ENCODE peak calls at places on chromosomes 12 and 14, in five cellular contexts. T, F, Y, A and N are unnamed samples.

GRCh38 chr12:13091831-13092230 is 11.6 kb downstream of the GSG1 start:
- DNase-seq in A (no peak), T (peak), F (no peak), Y (no peak), N (no peak)

GRCh38 chr12:52310622-52311281 is 10.4 kb downstream of the KRT83 start:
- DNase-seq in A (peak), T (no peak), Y (no peak), F (no peak), N (peak)

GRCh38 chr12:46832084-46832704 is 6.4 kb upstream of the SLC38A4 start:
- DNase-seq in F (no peak), A (no peak), T (no peak), Y (no peak), N (no peak)

GRCh38 chr14:76863724-76864407 is 37.7 kb downstream of the LRRC74A start:
- DNase-seq in T (no peak), F (peak), Y (no peak), A (peak), N (no peak)

GRCh38 chr12:27179399-27180214 is 64.5 kb upstream of the STK38L start:
- DNase-seq in T (peak), F (peak), A (peak), Y (peak), N (peak)

GRCh38 chr14:95098984-95099599 is 58.2 kb downstream of the DICER1 start:
- DNase-seq in F (no peak), A (peak), T (peak), Y (peak), N (peak)

GRCh38 chr12:115135800-115136211 is 451.8 kb upstream of the TBX3 start:
- DNase-seq in F (no peak), A (no peak), Y (peak), T (peak), N (peak)

GRCh38 chr12:23817345-23817744 is 132.1 kb downstream of the SOX5 start:
- DNase-seq in Y (no peak), A (no peak), T (no peak), F (no peak), N (no peak)

GRCh38 chr14:89621009-89621421 is 204.0 kb upstream of the FOXN3 start:
- DNase-seq in A (no peak), F (peak), Y (no peak), T (no peak), N (no peak)

GRCh38 chr14:24179961-24180726 is 8.3 kb downstream of the REC8 start:
- DNase-seq in F (no peak), Y (peak), A (peak), T (peak), N (peak)

GRCh38 chr14:36455241-36455627 is 64.8 kb downstream of the NKX2-1 start:
- DNase-seq in F (no peak), A (no peak), Y (no peak), T (no peak), N (no peak)

GRCh38 chr12:119679490-119679889 is 11.6 kb downstream of the PRKAB1 start:
- DNase-seq in T (no peak), A (no peak), Y (no peak), F (no peak), N (no peak)

GRCh38 chr12:12880537-12880936 is 10.8 kb upstream of the GPRC5A start:
- DNase-seq in T (no peak), A (no peak), Y (no peak), F (no peak), N (no peak)

GRCh38 chr12:112969547-112970306 is 8.6 kb upstream of the OAS2 start:
- DNase-seq in A (no peak), Y (no peak), F (no peak), T (no peak), N (no peak)

GRCh38 chr12:122843472-122843871 is 8.2 kb downstream of the HIP1R start:
- DNase-seq in T (no peak), Y (no peak), A (no peak), F (no peak), N (no peak)

GRCh38 chr14:32230695-32231280 is 27.7 kb upstream of the RNU6-8 start:
- DNase-seq in T (no peak), F (no peak), Y (peak), A (peak), N (peak)

GRCh38 chr12:20392339-20392738 is 24.0 kb downstream of the PDE3A start:
- DNase-seq in F (no peak), Y (no peak), A (no peak), T (no peak), N (no peak)

GRCh38 chr12:27521066-27521465 is 2.9 kb upstream of the PPFIBP1 start:
- DNase-seq in Y (peak), F (no peak), T (no peak), A (no peak), N (peak)

GRCh38 chr14:23622990-23623389 is 13.2 kb upstream of the DHRS2 start:
- DNase-seq in Y (no peak), T (no peak), F (no peak), A (no peak), N (no peak)

GRCh38 chr12:96227365-96228106 is 33.4 kb downstream of the ELK3 start:
- DNase-seq in A (no peak), Y (no peak), F (no peak), T (no peak), N (no peak)

GRCh38 chr14:68198713-68199464 is 379.3 kb downstream of the RAD51B start:
- DNase-seq in F (no peak), T (no peak), A (no peak), Y (no peak), N (no peak)

GRCh38 chr12:524167-524951 is 64.6 kb downstream of the B4GALNT3 start:
- DNase-seq in T (no peak), Y (no peak), A (no peak), F (no peak), N (no peak)

GRCh38 chr14:52351561-52352491 is 37.7 kb downstream of the PTGER2 start:
- DNase-seq in T (peak), F (no peak), Y (peak), A (no peak), N (peak)

GRCh38 chr12:70106347-70106746 is 136.9 kb upstream of the CNOT2 start:
- DNase-seq in Y (no peak), F (no peak), A (no peak), T (peak), N (no peak)

GRCh38 chr14:77674931-77675330 is 32.9 kb downstream of the ALKBH1 start:
- DNase-seq in F (no peak), T (peak), A (no peak), Y (no peak), N (no peak)

GRCh38 chr12:121579190-121579791 is 1.5 kb downstream of the KDM2B start:
- DNase-seq in F (peak), A (no peak), Y (no peak), T (peak), N (no peak)

GRCh38 chr14:20331048-20331613 is 1.9 kb downstream of the CCNB1IP1 start:
- DNase-seq in Y (no peak), T (no peak), A (no peak), F (no peak), N (no peak)

GRCh38 chr14:90054803-90055202 is 7.0 kb upstream of the KCNK13 start:
- DNase-seq in Y (no peak), F (no peak), A (no peak), T (no peak), N (no peak)

GRCh38 chr12:26100966-26101744 is 23.7 kb downstream of the BHLHE41 start:
- DNase-seq in T (peak), Y (no peak), A (peak), F (no peak), N (no peak)

GRCh38 chr14:43360239-43360638 is 1146.8 kb downstream of the FSCB start:
- DNase-seq in A (no peak), F (no peak), Y (no peak), T (no peak), N (no peak)

GRCh38 chr12:80068173-80068572 is 31.2 kb upstream of the OTOGL start:
- DNase-seq in A (no peak), T (no peak), Y (no peak), F (no peak), N (no peak)

GRCh38 chr14:22283000-22283399 is 306.0 kb downstream of the DAD1 start:
- DNase-seq in F (no peak), T (no peak), A (no peak), Y (no peak), N (no peak)

GRCh38 chr14:93775158-93775557 is 13.1 kb downstream of the PRIMA1 start:
- DNase-seq in A (no peak), Y (no peak), T (no peak), F (no peak), N (no peak)

GRCh38 chr14:92973265-92973797 is 50.4 kb downstream of the CHGA start:
- DNase-seq in Y (peak), F (no peak), T (peak), A (peak), N (peak)

GRCh38 chr12:98137278-98137677 is 378.1 kb upstream of the TMPO start:
- DNase-seq in A (no peak), Y (no peak), F (no peak), T (no peak), N (no peak)

GRCh38 chr14:67765192-67765834 is 51.1 kb downstream of the ZFYVE26 start:
- DNase-seq in F (no peak), Y (no peak), T (peak), A (peak), N (no peak)

GRCh38 chr12:6263931-6264330 is 46.6 kb upstream of the PLEKHG6 start:
- DNase-seq in T (no peak), A (no peak), F (no peak), Y (no peak), N (no peak)

GRCh38 chr14:77105118-77105517 is 7.1 kb downstream of the CIPC start:
- DNase-seq in F (no peak), T (no peak), A (no peak), Y (no peak), N (no peak)

GRCh38 chr12:29043069-29043468 is 106.0 kb upstream of the FAR2 start:
- DNase-seq in A (no peak), F (no peak), Y (peak), T (no peak), N (peak)

GRCh38 chr12:53754633-53755261 is 3.0 kb upstream of the CISTR start:
- DNase-seq in F (no peak), A (no peak), T (no peak), Y (peak), N (peak)

GRCh38 chr12:53756300-53757094 is 4.7 kb upstream of the CISTR start:
- DNase-seq in A (no peak), T (no peak), F (no peak), Y (no peak), N (no peak)

GRCh38 chr12:53754196-53754595 is 2.4 kb upstream of the CISTR start:
- DNase-seq in T (no peak), F (no peak), A (no peak), Y (no peak), N (no peak)

GRCh38 chr12:53757095-53757770 is 5.5 kb upstream of the CISTR start:
- DNase-seq in A (peak), T (peak), F (peak), Y (peak), N (peak)

DNA sequence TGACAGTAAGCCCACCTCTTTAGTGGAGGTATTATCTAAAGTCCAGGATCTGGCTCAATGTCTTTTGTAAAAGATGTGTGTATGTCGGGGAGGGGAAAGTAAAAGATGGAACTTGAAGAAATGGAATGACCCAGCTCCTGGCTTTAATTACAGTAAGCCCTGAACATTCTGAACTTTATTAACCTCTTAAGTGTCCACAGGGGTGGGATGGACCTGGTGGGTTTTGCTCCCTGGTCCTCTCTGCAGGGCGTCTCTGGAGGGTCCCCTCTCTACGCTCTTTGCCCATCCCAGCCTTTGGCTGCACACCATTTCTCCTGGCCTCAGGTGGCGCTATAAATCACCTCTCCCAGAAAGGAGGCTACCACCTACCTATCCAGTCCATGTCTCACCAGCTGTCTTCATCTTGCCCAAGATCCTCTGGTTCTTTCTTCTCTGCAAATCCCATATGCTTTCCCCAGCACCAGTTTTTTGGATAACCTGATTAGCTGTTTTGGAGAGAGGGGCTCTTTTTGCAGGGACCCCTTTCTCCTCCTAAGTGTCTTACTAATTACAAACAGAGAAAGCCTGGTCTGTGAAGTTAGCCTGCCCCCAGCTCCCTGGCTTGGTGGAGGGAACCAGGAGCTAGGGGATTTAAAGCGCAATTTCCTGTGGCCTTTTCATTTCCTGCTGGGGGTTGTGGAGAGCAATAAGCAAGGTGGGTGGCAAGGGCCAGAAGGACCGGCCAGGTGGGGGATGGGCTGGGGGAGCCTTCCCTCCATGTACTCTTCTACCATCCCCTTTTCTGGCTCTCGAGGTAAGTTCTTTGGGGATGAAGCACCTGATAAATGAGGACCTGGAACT is 3.9 kb upstream of the CISTR start:
- DNase-seq in A (no peak), Y (no peak), F (no peak), T (no peak), N (no peak)
- TF ChIP-seq CTCF in A (no peak), Y (no peak), F (peak), T (no peak), N (no peak)

DNA sequence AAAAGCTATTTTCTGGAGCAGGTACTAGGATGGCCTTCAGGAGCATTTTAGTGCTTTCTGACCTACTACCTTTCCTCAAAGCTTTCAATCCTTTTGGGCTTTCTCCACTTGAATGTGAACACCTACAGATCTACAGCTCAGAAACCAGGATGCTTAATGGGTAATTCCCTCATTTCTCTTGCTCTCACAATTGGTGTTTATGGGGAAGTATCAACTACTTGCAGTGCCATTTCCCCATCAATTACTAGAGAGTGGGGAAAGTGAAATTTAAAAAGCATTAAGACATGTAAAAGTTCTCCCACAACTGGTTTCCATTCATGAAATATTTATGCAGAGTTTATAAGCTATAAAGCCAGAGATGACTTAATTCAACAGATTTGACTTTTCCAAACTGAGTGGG is 2.1 kb upstream of the YY1 start:
- DNase-seq in F (no peak), A (no peak), Y (no peak), T (no peak), N (no peak)
- H3K4me3 ChIP-seq in F (peak), A (no peak), Y (peak), T (peak), N (peak)

GRCh38 chr14:61860294-61860918 is 98.2 kb downstream of the SNAPC1 start:
- DNase-seq in F (peak), Y (peak), A (peak), T (peak), N (peak)
- TF ChIP-seq CTCF in F (peak), Y (peak), A (peak), T (peak), N (peak)

GRCh38 chr14:104135121-104135903 is 3.1 kb upstream of the KIF26A start:
- DNase-seq in F (no peak), T (peak), Y (peak), A (peak), N (no peak)

GRCh38 chr14:104134061-104134965 is 4.1 kb upstream of the KIF26A start:
- DNase-seq in A (no peak), T (no peak), Y (no peak), F (no peak), N (no peak)

GRCh38 chr14:104136472-104137296 is 1.7 kb upstream of the KIF26A start:
- DNase-seq in A (no peak), T (no peak), F (no peak), Y (no peak), N (no peak)

GRCh38 chr14:104137297-104138097 is 890 bp upstream of the KIF26A start:
- DNase-seq in F (peak), A (no peak), Y (peak), T (peak), N (peak)

DNA sequence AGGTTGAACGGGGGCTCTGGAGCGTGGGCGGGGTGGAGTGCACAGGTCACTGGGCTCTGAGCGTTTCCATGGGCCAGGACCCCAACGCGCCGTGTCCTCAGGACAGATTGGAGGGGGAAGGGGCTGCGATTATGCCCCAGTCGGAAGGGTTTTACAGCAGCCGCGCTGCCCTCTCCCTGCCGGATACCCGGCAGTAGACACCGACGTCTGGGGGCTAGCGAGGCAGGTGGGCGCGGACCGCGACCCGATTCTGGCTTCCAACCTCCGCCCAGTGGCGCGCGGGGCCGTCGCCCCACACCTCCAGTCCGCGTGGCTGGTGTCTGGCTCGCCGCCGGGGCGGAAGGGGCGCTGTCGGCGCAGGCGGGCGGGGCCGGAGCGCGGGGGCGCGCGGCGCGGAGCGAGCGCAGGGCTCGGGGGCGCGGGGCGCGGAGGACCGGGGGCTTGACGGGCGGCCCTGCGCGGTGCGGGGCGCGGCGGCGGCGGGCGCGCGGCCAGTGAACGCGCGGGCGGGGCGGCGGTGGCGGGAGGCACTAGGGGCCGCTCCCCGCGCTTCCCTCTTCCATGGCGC is 2.4 kb upstream of the KIF26A start:
- DNase-seq in A (no peak), Y (no peak), T (no peak), F (no peak), N (no peak)
- H3K4me3 ChIP-seq in A (peak), Y (no peak), T (no peak), F (no peak), N (no peak)

GRCh38 chr12:78087363-78087675 is 256.6 kb downstream of the NAV3 start:
- DNase-seq in A (no peak), T (no peak), Y (no peak), F (no peak), N (peak)

GRCh38 chr12:78085562-78086182 is 255.0 kb downstream of the NAV3 start:
- DNase-seq in Y (peak), F (no peak), A (peak), T (no peak), N (peak)

GRCh38 chr12:78081590-78082314 is 251.1 kb downstream of the NAV3 start:
- DNase-seq in T (no peak), Y (no peak), F (no peak), A (no peak), N (no peak)

GRCh38 chr12:78088391-78088832 is 257.7 kb downstream of the NAV3 start:
- DNase-seq in Y (peak), A (no peak), T (no peak), F (no peak), N (peak)

DNA sequence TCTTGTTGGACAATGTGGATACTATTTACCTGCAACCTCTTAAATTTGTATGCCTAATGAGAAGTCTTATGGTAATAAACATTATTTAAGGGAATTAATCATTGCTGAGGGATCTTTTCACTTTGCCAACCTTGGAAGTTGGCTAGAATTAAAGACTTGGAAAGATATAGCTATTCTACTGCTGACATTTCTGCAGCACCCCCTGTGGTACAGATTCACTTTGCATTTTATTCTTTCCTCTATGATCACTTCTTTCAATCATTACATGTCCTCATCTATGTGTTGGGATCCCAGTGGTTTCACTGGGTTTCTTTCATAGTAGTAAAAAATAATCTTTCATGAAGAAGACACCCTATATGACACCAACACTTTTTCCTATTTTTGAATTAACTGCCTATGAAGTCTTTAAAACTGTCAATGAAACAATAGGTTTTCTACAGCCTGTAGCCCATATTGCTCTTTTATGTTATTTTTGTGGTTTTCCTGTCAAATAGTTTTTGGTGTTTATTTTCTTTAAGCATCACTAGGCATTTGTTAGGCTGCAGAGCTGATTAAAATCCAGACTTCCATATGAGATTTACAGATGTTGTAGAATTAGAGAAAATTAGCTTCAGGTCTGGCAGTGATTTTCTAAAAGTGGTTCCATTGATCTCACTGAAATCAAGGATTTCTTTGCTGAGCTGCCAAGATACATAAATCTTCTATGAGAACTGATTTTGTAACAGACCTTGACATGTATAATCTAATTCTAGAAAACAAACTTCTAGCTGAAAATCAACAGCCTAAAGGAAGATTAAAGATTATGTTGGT is 256.1 kb downstream of the NAV3 start:
- DNase-seq in T (no peak), F (no peak), A (no peak), Y (no peak), N (no peak)
- TF ChIP-seq CTCF in T (no peak), F (no peak), A (no peak), Y (peak), N (peak)